ENCODE peak calls at places on chromosome 5, in nine cellular contexts. One of them, this sample, is unnamed. For H3K27me3, the result is how much of the 10 kb centered on the place peaks cover.

GRCh38 chr5:168413062-168413461 is 73.2 kb upstream of the RARS1 start:
- DNase-seq in colonic mucosa: no peak
- DNase-seq in effector memory CD4-positive, alpha-beta T cell: no peak
- DNase-seq in GM23248: no peak
- DNase-seq in lower lobe of right lung: no peak
- DNase-seq in pancreas: no peak
- DNase-seq in mesendoderm: no peak
- DNase-seq in Peyer's patch: no peak
- DNase-seq in PC-3: peak
- DNase-seq in this sample: no peak

GRCh38 chr5:101080485-101081240 is 177.6 kb upstream of the ST8SIA4 start:
- DNase-seq in colonic mucosa: no peak
- DNase-seq in GM23248: peak
- DNase-seq in pancreas: no peak
- DNase-seq in PC-3: no peak
- DNase-seq in Peyer's patch: no peak
- DNase-seq in lower lobe of right lung: no peak
- DNase-seq in mesendoderm: no peak
- DNase-seq in effector memory CD4-positive, alpha-beta T cell: no peak
- DNase-seq in this sample: no peak

GRCh38 chr5:180343110-180343845 is 9.9 kb downstream of the GFPT2 start:
- DNase-seq in mesendoderm: peak
- DNase-seq in Peyer's patch: no peak
- DNase-seq in PC-3: no peak
- DNase-seq in effector memory CD4-positive, alpha-beta T cell: no peak
- DNase-seq in lower lobe of right lung: no peak
- DNase-seq in GM23248: peak
- DNase-seq in pancreas: no peak
- DNase-seq in colonic mucosa: no peak
- DNase-seq in this sample: peak

GRCh38 chr5:113172231-113172826 is 195.7 kb downstream of the DCP2 start:
- DNase-seq in GM23248: no peak
- DNase-seq in PC-3: no peak
- DNase-seq in pancreas: no peak
- DNase-seq in colonic mucosa: no peak
- DNase-seq in effector memory CD4-positive, alpha-beta T cell: no peak
- DNase-seq in Peyer's patch: no peak
- DNase-seq in lower lobe of right lung: no peak
- DNase-seq in mesendoderm: no peak
- DNase-seq in this sample: no peak

GRCh38 chr5:64925123-64925522 is 156.4 kb downstream of the CWC27 start:
- DNase-seq in effector memory CD4-positive, alpha-beta T cell: no peak
- DNase-seq in lower lobe of right lung: no peak
- DNase-seq in Peyer's patch: no peak
- DNase-seq in pancreas: no peak
- DNase-seq in mesendoderm: peak
- DNase-seq in PC-3: no peak
- DNase-seq in colonic mucosa: no peak
- DNase-seq in GM23248: no peak
- DNase-seq in this sample: no peak

GRCh38 chr5:94094793-94095441 is 353.5 kb upstream of the POU5F2 start:
- DNase-seq in lower lobe of right lung: no peak
- DNase-seq in effector memory CD4-positive, alpha-beta T cell: no peak
- DNase-seq in pancreas: no peak
- DNase-seq in mesendoderm: no peak
- DNase-seq in colonic mucosa: no peak
- DNase-seq in PC-3: no peak
- DNase-seq in Peyer's patch: no peak
- DNase-seq in GM23248: no peak
- DNase-seq in this sample: no peak

GRCh38 chr5:57494104-57495098 is 11.8 kb upstream of the ACTBL2 start:
- DNase-seq in PC-3: peak
- DNase-seq in GM23248: peak
- DNase-seq in Peyer's patch: no peak
- DNase-seq in colonic mucosa: peak
- DNase-seq in effector memory CD4-positive, alpha-beta T cell: no peak
- DNase-seq in mesendoderm: peak
- DNase-seq in pancreas: no peak
- DNase-seq in lower lobe of right lung: peak
- DNase-seq in this sample: peak

GRCh38 chr5:138790684-138791083 is 37.5 kb downstream of the CTNNA1 start:
- DNase-seq in GM23248: peak
- DNase-seq in colonic mucosa: no peak
- DNase-seq in PC-3: no peak
- DNase-seq in pancreas: no peak
- DNase-seq in lower lobe of right lung: no peak
- DNase-seq in Peyer's patch: no peak
- DNase-seq in effector memory CD4-positive, alpha-beta T cell: no peak
- DNase-seq in mesendoderm: no peak
- DNase-seq in this sample: no peak

GRCh38 chr5:162190-162564 is 29.1 kb upstream of the LRRC14B start:
- DNase-seq in Peyer's patch: no peak
- DNase-seq in lower lobe of right lung: no peak
- DNase-seq in PC-3: no peak
- DNase-seq in mesendoderm: no peak
- DNase-seq in pancreas: no peak
- DNase-seq in effector memory CD4-positive, alpha-beta T cell: no peak
- DNase-seq in GM23248: no peak
- DNase-seq in colonic mucosa: no peak
- DNase-seq in this sample: no peak

GRCh38 chr5:132510076-132510475 is 19.5 kb upstream of the IRF1 start:
- DNase-seq in PC-3: peak
- DNase-seq in Peyer's patch: no peak
- DNase-seq in effector memory CD4-positive, alpha-beta T cell: no peak
- DNase-seq in pancreas: no peak
- DNase-seq in colonic mucosa: no peak
- DNase-seq in lower lobe of right lung: no peak
- DNase-seq in GM23248: peak
- DNase-seq in mesendoderm: no peak
- DNase-seq in this sample: no peak

GRCh38 chr5:38634961-38635369 is 78.5 kb upstream of the LIFR start:
- DNase-seq in Peyer's patch: no peak
- DNase-seq in pancreas: no peak
- DNase-seq in GM23248: no peak
- DNase-seq in effector memory CD4-positive, alpha-beta T cell: no peak
- DNase-seq in lower lobe of right lung: no peak
- DNase-seq in colonic mucosa: no peak
- DNase-seq in PC-3: no peak
- DNase-seq in mesendoderm: peak
- DNase-seq in this sample: no peak

GRCh38 chr5:77920350-77921046 is 144.4 kb upstream of the TBCA start:
- DNase-seq in colonic mucosa: no peak
- DNase-seq in effector memory CD4-positive, alpha-beta T cell: no peak
- DNase-seq in GM23248: no peak
- DNase-seq in lower lobe of right lung: no peak
- DNase-seq in Peyer's patch: no peak
- DNase-seq in mesendoderm: no peak
- DNase-seq in PC-3: no peak
- DNase-seq in pancreas: no peak
- DNase-seq in this sample: no peak

GRCh38 chr5:132385321-132386105 is 16.0 kb downstream of the SLC22A5 start:
- DNase-seq in mesendoderm: peak
- DNase-seq in GM23248: peak
- DNase-seq in Peyer's patch: no peak
- DNase-seq in pancreas: peak
- DNase-seq in effector memory CD4-positive, alpha-beta T cell: peak
- DNase-seq in colonic mucosa: peak
- DNase-seq in lower lobe of right lung: no peak
- DNase-seq in PC-3: peak
- DNase-seq in this sample: peak

GRCh38 chr5:139404484-139404840 is 573 bp upstream of the SPATA24 start:
- DNase-seq in pancreas: no peak
- DNase-seq in lower lobe of right lung: no peak
- DNase-seq in colonic mucosa: no peak
- DNase-seq in GM23248: no peak
- DNase-seq in effector memory CD4-positive, alpha-beta T cell: no peak
- DNase-seq in mesendoderm: no peak
- DNase-seq in PC-3: no peak
- DNase-seq in Peyer's patch: no peak
- DNase-seq in this sample: no peak

GRCh38 chr5:10677533-10677932 is 83.5 kb downstream of the DAP start:
- DNase-seq in Peyer's patch: no peak
- DNase-seq in effector memory CD4-positive, alpha-beta T cell: no peak
- DNase-seq in PC-3: no peak
- DNase-seq in GM23248: no peak
- DNase-seq in mesendoderm: no peak
- DNase-seq in lower lobe of right lung: no peak
- DNase-seq in pancreas: no peak
- DNase-seq in colonic mucosa: no peak
- DNase-seq in this sample: no peak

GRCh38 chr5:68554566-68555279 is 339.2 kb downstream of the PIK3R1 start:
- DNase-seq in mesendoderm: peak
- DNase-seq in Peyer's patch: no peak
- DNase-seq in colonic mucosa: peak
- DNase-seq in pancreas: no peak
- DNase-seq in lower lobe of right lung: no peak
- DNase-seq in PC-3: no peak
- DNase-seq in effector memory CD4-positive, alpha-beta T cell: no peak
- DNase-seq in GM23248: peak
- DNase-seq in this sample: peak

GRCh38 chr5:151469386-151469785 is 22.0 kb downstream of the SLC36A1 start:
- DNase-seq in effector memory CD4-positive, alpha-beta T cell: no peak
- DNase-seq in GM23248: peak
- DNase-seq in lower lobe of right lung: no peak
- DNase-seq in Peyer's patch: no peak
- DNase-seq in mesendoderm: no peak
- DNase-seq in pancreas: no peak
- DNase-seq in colonic mucosa: no peak
- DNase-seq in PC-3: no peak
- DNase-seq in this sample: no peak

DNA sequence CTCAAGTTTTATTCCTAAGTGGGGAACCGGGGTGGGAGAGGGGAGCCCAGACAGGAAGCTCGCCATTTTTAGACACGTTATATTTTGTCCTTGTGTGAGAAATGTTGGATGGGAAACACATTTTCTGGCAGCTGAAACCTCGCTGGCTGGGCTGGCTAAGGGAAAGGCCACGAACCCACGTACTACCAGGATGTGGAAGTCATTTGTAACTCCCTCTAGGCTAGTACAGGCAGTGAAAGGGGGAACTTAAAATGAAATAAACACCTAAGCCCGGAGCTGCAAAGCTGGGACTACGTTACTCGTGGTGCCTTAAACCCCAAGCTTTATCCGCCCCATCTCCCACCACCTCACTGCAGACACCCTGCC is 42.5 kb downstream of the TMEM174 start:
- DNase-seq in effector memory CD4-positive, alpha-beta T cell: no peak
- DNase-seq in lower lobe of right lung: no peak
- DNase-seq in Peyer's patch: no peak
- DNase-seq in pancreas: no peak
- DNase-seq in colonic mucosa: no peak
- DNase-seq in GM23248: no peak
- DNase-seq in PC-3: no peak
- DNase-seq in mesendoderm: no peak
- DNase-seq in this sample: no peak
- H3K27me3 ChIP-seq in effector memory CD4-positive, alpha-beta T cell: under half
- H3K27me3 ChIP-seq in lower lobe of right lung: half or more
- H3K27me3 ChIP-seq in Peyer's patch: under half
- H3K27me3 ChIP-seq in pancreas: under half
- H3K27me3 ChIP-seq in colonic mucosa: under half
- H3K27me3 ChIP-seq in GM23248: under half
- H3K27me3 ChIP-seq in PC-3: under half
- H3K27me3 ChIP-seq in mesendoderm: under half
- H3K27me3 ChIP-seq in this sample: under half

DNA sequence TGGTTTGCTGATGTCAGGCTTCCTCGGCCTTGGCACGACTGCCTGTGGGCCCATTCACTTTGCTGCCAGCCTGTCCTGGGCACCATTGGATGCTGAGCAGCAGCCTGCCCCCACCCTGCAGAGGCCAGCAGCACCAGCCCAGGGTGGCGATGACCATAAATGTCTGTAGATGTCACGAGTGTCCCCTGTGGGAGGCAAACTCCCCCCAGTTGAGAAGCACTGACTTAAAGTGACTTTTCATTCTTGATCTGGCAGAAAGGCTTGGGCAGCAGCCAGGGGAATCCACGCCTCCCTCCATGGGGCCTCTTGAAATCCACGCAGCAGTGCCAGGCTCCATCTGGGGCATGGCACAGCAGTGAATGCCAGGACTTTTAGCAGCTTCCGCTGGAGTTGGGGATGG is 21.8 kb downstream of the IRX4 start:
- DNase-seq in colonic mucosa: no peak
- DNase-seq in GM23248: no peak
- DNase-seq in pancreas: no peak
- DNase-seq in lower lobe of right lung: no peak
- DNase-seq in effector memory CD4-positive, alpha-beta T cell: no peak
- DNase-seq in PC-3: no peak
- DNase-seq in mesendoderm: no peak
- DNase-seq in Peyer's patch: no peak
- DNase-seq in this sample: peak
- H3K27me3 ChIP-seq in colonic mucosa: under half
- H3K27me3 ChIP-seq in GM23248: under half
- H3K27me3 ChIP-seq in pancreas: under half
- H3K27me3 ChIP-seq in lower lobe of right lung: half or more
- H3K27me3 ChIP-seq in effector memory CD4-positive, alpha-beta T cell: under half
- H3K27me3 ChIP-seq in PC-3: half or more
- H3K27me3 ChIP-seq in mesendoderm: under half
- H3K27me3 ChIP-seq in Peyer's patch: under half
- H3K27me3 ChIP-seq in this sample: under half

GRCh38 chr5:172488221-172488620 is 33.9 kb upstream of the SH3PXD2B start:
- DNase-seq in GM23248: no peak
- DNase-seq in pancreas: no peak
- DNase-seq in effector memory CD4-positive, alpha-beta T cell: no peak
- DNase-seq in Peyer's patch: no peak
- DNase-seq in mesendoderm: no peak
- DNase-seq in colonic mucosa: no peak
- DNase-seq in lower lobe of right lung: no peak
- DNase-seq in PC-3: no peak
- DNase-seq in this sample: no peak
- H3K27me3 ChIP-seq in GM23248: under half
- H3K27me3 ChIP-seq in pancreas: under half
- H3K27me3 ChIP-seq in effector memory CD4-positive, alpha-beta T cell: under half
- H3K27me3 ChIP-seq in Peyer's patch: under half
- H3K27me3 ChIP-seq in mesendoderm: under half
- H3K27me3 ChIP-seq in colonic mucosa: under half
- H3K27me3 ChIP-seq in lower lobe of right lung: under half
- H3K27me3 ChIP-seq in PC-3: under half
- H3K27me3 ChIP-seq in this sample: under half

DNA sequence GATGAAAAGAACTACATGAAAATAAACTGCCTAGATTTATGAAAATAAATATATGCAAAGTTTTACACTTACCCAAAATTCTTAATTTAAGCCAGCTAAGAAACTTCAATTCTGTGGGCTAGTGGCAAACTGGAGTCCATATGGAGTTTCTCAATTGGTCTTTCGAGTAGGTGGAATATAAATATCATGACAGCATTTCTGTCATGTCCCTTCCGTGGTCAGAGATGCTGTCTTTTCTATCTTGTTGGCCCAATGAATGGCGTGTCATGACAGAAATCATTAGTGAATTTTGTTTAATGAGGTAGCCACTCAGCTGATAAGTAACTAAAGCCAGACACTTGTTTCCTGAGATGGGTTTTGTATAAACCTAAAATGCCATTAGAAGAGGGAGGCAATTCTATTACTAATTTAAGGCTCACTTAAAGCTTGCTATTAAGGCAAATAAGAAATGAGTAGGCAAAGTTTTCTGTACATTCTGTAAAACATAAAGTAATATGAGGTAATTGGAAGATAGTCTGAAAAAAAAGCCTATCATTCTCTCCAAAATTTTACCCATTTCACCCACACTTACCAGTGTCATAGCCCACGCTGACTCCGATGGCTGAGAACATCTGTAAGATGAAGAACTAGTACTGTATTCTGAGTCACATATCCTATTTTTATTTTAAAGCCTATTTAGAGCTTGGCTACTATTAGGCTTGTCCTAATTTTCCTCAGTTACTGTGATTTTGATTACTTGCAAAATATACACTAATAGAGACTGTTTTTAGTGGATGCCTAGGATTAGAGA is 419.3 kb upstream of the MEF2C start:
- DNase-seq in Peyer's patch: no peak
- DNase-seq in PC-3: no peak
- DNase-seq in mesendoderm: no peak
- DNase-seq in GM23248: no peak
- DNase-seq in effector memory CD4-positive, alpha-beta T cell: no peak
- DNase-seq in colonic mucosa: no peak
- DNase-seq in pancreas: no peak
- DNase-seq in lower lobe of right lung: no peak
- DNase-seq in this sample: no peak
- H3K27me3 ChIP-seq in Peyer's patch: under half
- H3K27me3 ChIP-seq in PC-3: under half
- H3K27me3 ChIP-seq in mesendoderm: under half
- H3K27me3 ChIP-seq in GM23248: under half
- H3K27me3 ChIP-seq in effector memory CD4-positive, alpha-beta T cell: under half
- H3K27me3 ChIP-seq in colonic mucosa: under half
- H3K27me3 ChIP-seq in pancreas: under half
- H3K27me3 ChIP-seq in lower lobe of right lung: under half
- H3K27me3 ChIP-seq in this sample: under half

This sample was measured in MG63.